ENCODE peak calls at places on chromosomes 13 and 19, in ten cellular contexts. B, S, Y, P, J, H, A, N, E and I are unnamed samples.

GRCh38 chr19:491146-491741 is 5.0 kb upstream of the MADCAM1 start:
- DNase-seq in E (no peak), H (no peak), Y (no peak), N (no peak), J (no peak), S (no peak), A (no peak), B (no peak), P (no peak), I (no peak)

GRCh38 chr13:28100149-28101121 is at the start of gene FLT3:
- DNase-seq in B (peak), E (peak), J (peak), H (no peak), A (peak), N (no peak), P (peak), Y (no peak), S (no peak), I (peak)

GRCh38 chr19:57302020-57302465 is 18.2 kb upstream of the ZNF543 start:
- DNase-seq in A (no peak), J (no peak), H (no peak), B (no peak), Y (no peak), E (no peak), S (no peak), P (peak), N (peak), I (peak)

GRCh38 chr19:56671613-56671994 is at the start of gene ZNF835:
- DNase-seq in N (peak), Y (peak), S (no peak), B (peak), J (peak), E (no peak), P (no peak), H (peak), A (peak), I (peak)

GRCh38 chr13:109996404-109996960 is 210.1 kb upstream of the IRS2 start:
- DNase-seq in S (no peak), H (no peak), N (no peak), P (no peak), Y (no peak), J (no peak), E (no peak), A (no peak), B (no peak), I (no peak)

GRCh38 chr13:90839061-90839460 is 508.4 kb upstream of the MIR17HG start:
- DNase-seq in H (no peak), Y (no peak), J (no peak), S (no peak), A (no peak), P (no peak), B (no peak), E (no peak), N (no peak), I (no peak)

GRCh38 chr13:110726726-110727125 is 13.2 kb downstream of the ING1 start:
- DNase-seq in P (no peak), A (no peak), N (no peak), H (no peak), S (no peak), E (no peak), J (no peak), Y (no peak), B (no peak), I (no peak)

GRCh38 chr13:34748561-34748960 is 193.5 kb upstream of the NBEA start:
- DNase-seq in H (no peak), Y (no peak), P (no peak), S (no peak), B (no peak), N (no peak), J (no peak), E (no peak), A (no peak), I (no peak)

GRCh38 chr13:77351326-77351725 is 24.4 kb upstream of the MYCBP2 start:
- DNase-seq in A (no peak), S (no peak), E (no peak), Y (no peak), N (peak), P (no peak), H (no peak), J (no peak), B (peak), I (no peak)

GRCh38 chr13:89688908-89689307 is 1658.6 kb upstream of the MIR17HG start:
- DNase-seq in B (no peak), S (no peak), E (no peak), J (peak), N (peak), Y (no peak), P (no peak), H (no peak), A (no peak), I (no peak)

GRCh38 chr13:109611912-109612691 is 174.3 kb downstream of the IRS2 start:
- DNase-seq in H (no peak), N (no peak), P (no peak), B (no peak), Y (no peak), E (no peak), S (no peak), J (no peak), A (no peak), I (no peak)

GRCh38 chr19:2149980-2150793 is 1.2 kb downstream of the AP3D1 start:
- DNase-seq in B (peak), H (no peak), E (no peak), J (peak), A (no peak), Y (no peak), N (peak), P (peak), S (no peak), I (no peak)

GRCh38 chr19:48123907-48124675 is 13.5 kb upstream of the PLA2G4C start:
- DNase-seq in H (no peak), E (peak), B (no peak), Y (no peak), P (peak), J (no peak), N (no peak), S (no peak), A (no peak), I (no peak)

GRCh38 chr19:12777217-12778019 is 2.1 kb upstream of the HOOK2 start:
- DNase-seq in J (peak), A (peak), E (no peak), S (no peak), Y (no peak), H (no peak), B (peak), P (peak), N (peak), I (peak)

GRCh38 chr13:68099616-68100015 is 869.5 kb upstream of the PCDH9 start:
- DNase-seq in P (peak), N (no peak), Y (no peak), H (no peak), J (no peak), E (peak), S (no peak), B (no peak), A (no peak), I (no peak)

GRCh38 chr19:55305491-55305890 is 19.6 kb downstream of the TMEM150B start:
- DNase-seq in J (peak), B (peak), A (peak), P (no peak), N (peak), S (no peak), E (no peak), Y (no peak), H (no peak), I (no peak)

GRCh38 chr19:32337176-32337808 is 8.1 kb upstream of the ZNF507 start:
- DNase-seq in J (no peak), H (no peak), A (no peak), Y (no peak), B (no peak), E (no peak), N (no peak), P (no peak), S (no peak), I (no peak)

GRCh38 chr19:2014081-2014693 is 1.3 kb downstream of the BTBD2 start:
- DNase-seq in J (no peak), P (no peak), Y (no peak), H (no peak), N (no peak), B (no peak), A (no peak), S (no peak), E (no peak), I (no peak)

GRCh38 chr19:38006361-38007045 is 99.5 kb downstream of the SIPA1L3 start:
- DNase-seq in B (no peak), H (no peak), E (no peak), N (no peak), A (no peak), Y (no peak), J (no peak), P (no peak), S (peak), I (no peak)

GRCh38 chr13:53782400-53783030 is 753.9 kb downstream of the OLFM4 start:
- DNase-seq in E (no peak), A (peak), B (peak), J (no peak), P (peak), N (peak), H (no peak), S (peak), Y (no peak), I (no peak)

GRCh38 chr13:111937763-111938375 is 129.1 kb upstream of the SOX1 start:
- DNase-seq in J (peak), E (no peak), P (no peak), A (peak), B (no peak), Y (no peak), S (no peak), H (no peak), N (no peak), I (peak)

GRCh38 chr19:31499826-31500539 is 150.7 kb upstream of the TSHZ3 start:
- DNase-seq in Y (peak), A (no peak), E (no peak), S (no peak), H (no peak), J (no peak), P (no peak), N (no peak), B (no peak), I (no peak)

GRCh38 chr19:3604987-3605343 is 1.7 kb downstream of the TBXA2R start:
- DNase-seq in H (no peak), Y (no peak), J (no peak), P (no peak), S (peak), N (no peak), A (no peak), B (no peak), E (no peak), I (no peak)

GRCh38 chr19:54311486-54311885 is 1.5 kb downstream of the LILRA5 start:
- DNase-seq in A (no peak), J (no peak), P (no peak), S (no peak), E (no peak), N (no peak), H (no peak), Y (no peak), B (no peak), I (no peak)

GRCh38 chr13:44451651-44452050 is 78.0 kb downstream of the SERP2 start:
- DNase-seq in J (no peak), B (no peak), E (no peak), N (no peak), H (no peak), Y (no peak), S (no peak), P (no peak), A (no peak), I (no peak)

DNA sequence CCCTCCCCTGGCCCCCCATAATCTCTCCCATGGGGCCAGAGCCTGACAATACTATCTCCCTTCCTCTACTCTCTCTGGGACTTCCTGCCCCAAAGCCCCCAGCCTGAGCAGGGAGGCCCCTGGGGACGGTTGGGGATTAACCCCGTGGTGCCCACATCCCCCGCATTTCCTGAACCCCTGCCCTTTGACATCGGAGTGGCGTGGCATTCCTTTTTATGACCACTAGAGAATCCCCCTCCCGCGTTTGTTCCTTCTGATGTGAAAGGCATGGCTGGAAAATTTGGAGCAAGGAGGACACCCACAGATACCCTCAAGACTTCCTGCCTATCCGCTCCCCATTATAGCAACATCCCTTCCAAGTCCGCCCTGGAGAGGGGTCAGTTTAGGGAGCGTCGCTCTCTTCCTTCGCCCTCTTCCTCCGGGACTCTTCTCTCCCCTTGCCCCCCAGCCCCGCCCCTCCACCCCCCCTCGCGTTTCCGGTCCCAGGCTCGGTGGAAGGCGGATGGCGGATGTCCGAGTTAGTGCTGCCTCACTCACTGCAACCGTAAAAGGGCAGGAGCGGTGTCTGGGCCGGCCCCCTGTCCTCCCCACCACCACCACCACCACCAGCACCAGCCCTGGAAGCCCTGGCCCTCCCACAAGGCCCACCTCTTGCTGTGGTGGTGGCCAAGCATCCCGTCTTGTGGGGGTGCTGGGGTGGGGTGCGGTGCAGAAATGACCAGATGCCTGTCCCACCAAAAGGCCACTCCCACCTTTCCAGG is 1.8 kb downstream of the VASP start:
- DNase-seq in B (peak), J (peak), P (peak), H (no peak), N (peak), S (peak), A (peak), Y (peak), E (no peak), I (peak)
- TF ChIP-seq POLR2A in B (no peak), J (no peak), P (peak), H (no peak), N (no peak), S (peak), A (no peak), Y (peak), E (no peak), I (no peak)

DNA sequence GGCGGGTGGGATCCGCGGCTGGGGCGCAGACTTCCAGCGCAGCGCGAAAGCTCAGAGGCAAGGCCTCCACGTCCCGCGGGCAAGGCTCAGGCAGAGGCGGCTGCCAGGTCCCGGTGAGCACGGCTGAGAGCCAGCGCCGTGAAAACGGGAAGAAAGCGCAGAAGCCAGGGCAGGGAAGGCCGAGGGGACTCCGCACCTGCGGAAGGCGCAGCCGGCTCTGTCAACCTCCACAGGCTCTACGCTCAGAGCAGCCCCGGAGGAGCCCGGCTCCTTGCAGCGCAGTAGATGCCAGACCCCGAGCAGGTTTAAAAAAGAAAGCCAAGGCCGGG is 131.0 kb downstream of the RNF17 start:
- DNase-seq in H (no peak), P (no peak), E (no peak), N (no peak), A (no peak), B (no peak), Y (peak), S (no peak), J (no peak), I (no peak)
- TF ChIP-seq CTCF in H (no peak), P (no peak), E (no peak), N (no peak), A (no peak), B (no peak), Y (no peak), S (no peak), J (no peak), I (no peak)

DNA sequence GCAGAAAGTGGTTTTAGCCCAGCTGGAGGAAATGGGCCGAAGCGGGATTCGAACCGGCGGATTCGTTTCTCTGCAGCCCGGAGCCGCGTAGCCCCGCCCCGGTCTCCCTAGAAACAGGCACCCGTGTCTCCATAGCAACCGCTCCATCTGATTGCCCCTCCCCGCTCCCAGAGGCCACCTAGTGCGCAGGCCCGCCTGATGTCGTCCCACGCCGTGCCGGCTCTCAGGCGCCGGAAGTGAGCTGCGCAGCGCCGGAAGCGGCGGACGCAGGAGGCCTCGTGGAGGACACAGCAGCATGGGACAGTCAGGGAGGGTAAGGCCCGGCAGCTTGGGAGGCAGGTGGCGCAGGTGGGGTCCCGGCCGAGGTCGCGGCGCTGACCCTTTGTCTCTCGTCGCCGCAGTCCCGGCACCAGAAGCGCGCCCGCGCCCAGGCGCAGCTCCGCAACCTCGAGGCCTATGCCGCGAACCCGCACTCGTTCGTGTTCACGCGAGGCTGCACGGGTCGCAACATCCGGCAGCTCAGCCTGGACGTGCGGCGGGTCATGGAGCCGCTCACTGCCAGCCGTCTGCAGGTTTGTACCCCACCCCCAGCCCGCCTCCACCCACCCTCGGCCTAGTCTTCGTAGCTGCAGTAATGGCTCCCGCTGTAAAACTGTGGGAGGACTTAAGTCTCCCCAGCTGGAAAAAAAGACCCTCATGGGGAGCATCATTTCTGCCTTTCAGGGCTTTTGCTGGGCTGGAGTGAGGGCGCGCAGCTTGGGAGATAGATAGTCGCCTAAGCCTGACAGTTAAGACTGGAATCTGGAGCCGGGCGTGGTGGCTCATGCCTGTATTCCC is at the start of gene PPAN:
- DNase-seq in B (peak), E (peak), S (peak), H (peak), N (peak), P (peak), Y (peak), A (peak), J (peak), I (peak)
- TF ChIP-seq POLR2A in B (no peak), E (no peak), S (peak), H (no peak), N (peak), P (peak), Y (peak), A (no peak), J (no peak), I (no peak)

DNA sequence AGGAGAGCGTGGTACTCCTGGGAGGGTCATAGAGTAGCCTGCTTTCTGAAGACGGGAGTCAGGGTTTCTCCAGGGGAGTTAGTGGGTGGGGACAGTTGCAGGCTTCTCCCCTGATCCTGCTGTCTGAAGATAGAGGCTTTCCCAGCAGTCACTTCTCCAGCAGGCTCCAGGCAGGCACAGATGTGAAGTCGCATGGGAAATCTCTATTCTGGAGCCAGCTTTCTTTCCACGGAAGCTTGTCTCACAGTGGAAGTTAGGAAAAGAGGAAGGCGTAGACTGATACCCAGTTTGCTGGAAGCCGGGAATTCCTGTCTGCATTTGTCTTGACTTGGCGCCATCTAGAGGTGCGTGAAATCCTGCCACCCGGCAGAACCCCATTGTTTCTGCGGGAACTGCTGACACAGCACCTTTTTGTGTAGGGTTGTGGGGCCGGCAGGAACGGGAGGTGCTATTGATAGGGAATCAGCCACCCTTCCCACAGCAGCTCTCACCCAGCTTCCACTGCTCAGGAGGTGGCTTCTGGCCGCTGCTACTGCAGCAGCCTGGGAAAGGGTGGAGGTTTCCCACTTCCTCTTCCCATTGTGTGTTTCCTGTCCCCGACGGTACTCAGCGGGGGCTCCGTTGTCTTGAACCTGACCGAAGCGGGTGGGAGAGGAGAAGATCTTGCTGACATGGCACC is 28.5 kb upstream of the NPAS1 start:
- DNase-seq in H (no peak), S (peak), Y (peak), N (peak), E (peak), A (peak), J (peak), B (peak), P (peak), I (peak)
- TF ChIP-seq CTCF in H (peak), S (peak), Y (peak), N (peak), E (peak), A (peak), J (peak), B (peak), P (peak), I (no peak)

GRCh38 chr19:5867201-5868136 is 2.9 kb downstream of the FUT5 start:
- DNase-seq in A (no peak), N (no peak), E (no peak), Y (no peak), P (no peak), H (no peak), J (no peak), S (no peak), B (no peak), I (no peak)

GRCh38 chr19:5864013-5864720 is 6.2 kb downstream of the FUT5 start:
- DNase-seq in H (no peak), N (no peak), J (no peak), S (no peak), B (no peak), E (no peak), P (no peak), A (no peak), Y (no peak), I (no peak)

GRCh38 chr19:5864725-5865486 is 5.4 kb downstream of the FUT5 start:
- DNase-seq in E (no peak), J (no peak), H (no peak), A (no peak), B (no peak), Y (no peak), N (no peak), S (no peak), P (no peak), I (no peak)

GRCh38 chr19:5863030-5863665 is 7.2 kb downstream of the FUT5 start:
- DNase-seq in H (no peak), A (no peak), J (no peak), S (no peak), N (no peak), E (no peak), B (no peak), Y (no peak), P (no peak), I (no peak)

DNA sequence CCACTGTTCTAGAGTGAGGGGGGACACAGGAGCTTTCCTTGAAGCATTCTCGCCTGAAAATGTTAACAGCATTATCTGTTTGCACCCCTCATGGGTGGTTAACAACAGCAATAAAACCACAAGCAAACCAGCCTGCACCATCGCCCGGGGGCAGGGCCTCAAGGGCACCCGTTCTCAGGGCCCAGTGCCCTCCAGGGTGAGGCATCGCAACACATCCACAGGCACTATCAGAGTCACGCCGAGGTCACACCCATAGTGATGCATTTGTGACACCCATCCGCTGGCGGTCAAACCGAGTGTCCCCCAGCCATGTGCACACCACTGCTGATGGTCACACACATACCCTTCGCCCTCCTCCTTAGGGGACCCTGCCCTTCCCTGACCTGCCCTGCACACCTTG is 4.6 kb downstream of the FUT5 start:
- DNase-seq in J (no peak), Y (no peak), S (no peak), B (no peak), H (no peak), E (no peak), A (no peak), P (no peak), N (no peak), I (no peak)
- TF ChIP-seq POLR2A in J (no peak), Y (no peak), S (no peak), B (no peak), H (no peak), E (no peak), A (no peak), P (no peak), N (no peak), I (no peak)